ENCODE peak calls at places on chromosomes 16 and 17, in five cellular contexts. B, L, S, P and X are unnamed samples.

GRCh38 chr17:40311575-40311974 is 2.6 kb downstream of the RARA start:
- DNase-seq in B (no peak), L (peak), S (no peak), P (no peak), X (no peak)

GRCh38 chr17:42060231-42060630 is 9.8 kb upstream of the C17orf113 start:
- DNase-seq in B (no peak), L (no peak), S (no peak), P (no peak), X (no peak)

GRCh38 chr17:35082073-35082657 is 18.7 kb upstream of the RFFL start:
- DNase-seq in B (no peak), L (no peak), S (no peak), P (no peak), X (peak)

GRCh38 chr17:10249271-10250010 is 51.0 kb upstream of the GAS7 start:
- DNase-seq in B (no peak), L (no peak), S (no peak), P (no peak), X (no peak)

GRCh38 chr16:46688101-46688656 is 799 bp downstream of the VPS35 start:
- DNase-seq in B (no peak), L (peak), S (no peak), P (peak), X (no peak)

GRCh38 chr17:41301916-41302901 is at the start of gene KRTAP29-1:
- DNase-seq in B (no peak), L (peak), S (no peak), P (no peak), X (no peak)

GRCh38 chr17:16352838-16353701 is at the start of gene CENPV:
- DNase-seq in B (peak), L (peak), S (peak), P (no peak), X (peak)

GRCh38 chr16:76791151-76791550 is 399.8 kb upstream of the MON1B start:
- DNase-seq in B (no peak), L (no peak), S (no peak), P (no peak), X (no peak)

GRCh38 chr17:57035971-57036481 is 49.0 kb upstream of the AKAP1 start:
- DNase-seq in B (no peak), L (no peak), S (no peak), P (no peak), X (no peak)

GRCh38 chr17:35849469-35850348 is 19.0 kb downstream of the HEATR9 start:
- DNase-seq in B (peak), L (peak), S (peak), P (peak), X (peak)

GRCh38 chr17:28347261-28347891 is 10.0 kb downstream of the POLDIP2 start:
- DNase-seq in B (no peak), L (no peak), S (no peak), P (no peak), X (no peak)

GRCh38 chr16:8686031-8686621 is 11.7 kb downstream of the ABAT start:
- DNase-seq in B (peak), L (no peak), S (peak), P (no peak), X (no peak)

GRCh38 chr17:60149691-60150582 is at the start of gene CA4:
- DNase-seq in B (no peak), L (no peak), S (peak), P (no peak), X (peak)

GRCh38 chr16:23119570-23119969 is 29.7 kb downstream of the USP31 start:
- DNase-seq in B (no peak), L (no peak), S (no peak), P (no peak), X (peak)

GRCh38 chr16:2238396-2239230 is 2.4 kb downstream of the DNASE1L2 start:
- DNase-seq in B (no peak), L (no peak), S (peak), P (no peak), X (no peak)

GRCh38 chr17:66507103-66507923 is 204.9 kb downstream of the PRKCA start:
- DNase-seq in B (no peak), L (no peak), S (no peak), P (no peak), X (no peak)

GRCh38 chr17:76357597-76358158 is 4.0 kb upstream of the PRPSAP1 start:
- DNase-seq in B (no peak), L (no peak), S (no peak), P (no peak), X (no peak)

GRCh38 chr16:30570621-30571443 is 682 bp downstream of the ZNF688 start:
- DNase-seq in B (peak), L (no peak), S (peak), P (no peak), X (peak)

GRCh38 chr17:57565119-57565635 is 179.9 kb downstream of the CCDC182 start:
- DNase-seq in B (no peak), L (no peak), S (no peak), P (no peak), X (no peak)

GRCh38 chr17:55609737-55610201 is 98.5 kb upstream of the SMIM36 start:
- DNase-seq in B (no peak), L (no peak), S (no peak), P (no peak), X (no peak)

GRCh38 chr17:57355090-57355859 is 99.0 kb downstream of the MSI2 start:
- DNase-seq in B (no peak), L (no peak), S (no peak), P (no peak), X (no peak)

GRCh38 chr17:78997881-78998280 is 11.7 kb downstream of the CANT1 start:
- DNase-seq in B (no peak), L (no peak), S (no peak), P (no peak), X (no peak)